ENCODE peak calls at places on chromosomes 16 and 17, in six cellular contexts. S is NCI-H1092 treated with DMSO at 0.1 percent for 48 hours; A is germinal center; Z is Peyer's patch; N is activated CD8-positive, alpha-beta memory T cell treated with anti-CD3 and anti-CD28 coated beads, Interleukin-2, amount 10 ng/mL, durations not matched to agents 7 days and 5 days; K is lower lobe of right lung. D is an unnamed sample.

GRCh38 chr17:2174048-2174447 is 119.1 kb downstream of the HIC1 start:
- DNase-seq in S (no peak), A (no peak), Z (no peak), N (no peak), K (no peak), D (no peak)

GRCh38 chr17:42754782-42755181 is 6.2 kb upstream of the RAMP2 start:
- DNase-seq in S (no peak), A (no peak), Z (no peak), N (no peak), K (no peak), D (no peak)

GRCh38 chr17:56824503-56824902 is 9.2 kb downstream of the C17orf67 start:
- DNase-seq in S (no peak), A (no peak), Z (no peak), N (no peak), K (no peak), D (no peak)

GRCh38 chr16:67277294-67277998 is 1.9 kb upstream of the PLEKHG4 start:
- DNase-seq in S (no peak), A (no peak), Z (no peak), N (no peak), K (no peak), D (peak)

GRCh38 chr17:44065668-44066203 is 735 bp downstream of the LSM12 start:
- DNase-seq in S (no peak), A (peak), Z (no peak), N (peak), K (peak), D (peak)

GRCh38 chr17:82059272-82060000 is 6.2 kb downstream of the DUS1L start:
- DNase-seq in S (no peak), A (no peak), Z (no peak), N (no peak), K (no peak), D (peak)

GRCh38 chr16:1809281-1809801 is 15.8 kb upstream of the IGFALS start:
- DNase-seq in S (no peak), A (no peak), Z (no peak), N (no peak), K (peak), D (peak)

GRCh38 chr17:21017256-21017655 is 25.6 kb downstream of the USP22 start:
- DNase-seq in S (no peak), A (no peak), Z (no peak), N (no peak), K (no peak), D (no peak)

GRCh38 chr16:85602831-85603755 is 10.0 kb upstream of the GSE1 start:
- DNase-seq in S (peak), A (no peak), Z (no peak), N (no peak), K (no peak), D (no peak)

GRCh38 chr17:1325766-1326165 is 46.3 kb downstream of the TRARG1 start:
- DNase-seq in S (no peak), A (no peak), Z (no peak), N (no peak), K (peak), D (no peak)

GRCh38 chr17:68357886-68358285 is 66.6 kb downstream of the ARSG start:
- DNase-seq in S (no peak), A (no peak), Z (no peak), N (no peak), K (no peak), D (no peak)

GRCh38 chr16:31569360-31569717 is 41.6 kb downstream of the AHSP start:
- DNase-seq in S (peak), A (no peak), Z (no peak), N (no peak), K (no peak), D (no peak)

GRCh38 chr17:31314788-31315105 is 893 bp upstream of the EVI2B start:
- DNase-seq in S (no peak), A (no peak), Z (no peak), N (no peak), K (no peak), D (no peak)

GRCh38 chr17:30363715-30364202 is 15.0 kb upstream of the CPD start:
- DNase-seq in S (no peak), A (peak), Z (peak), N (peak), K (no peak), D (peak)

GRCh38 chr17:82874011-82874835 is 34.4 kb upstream of the ZNF750 start:
- DNase-seq in S (no peak), A (no peak), Z (no peak), N (no peak), K (peak), D (peak)

GRCh38 chr17:64067642-64068041 is 47.2 kb upstream of the ICAM2 start:
- DNase-seq in S (no peak), A (no peak), Z (no peak), N (no peak), K (no peak), D (no peak)

GRCh38 chr17:2710804-2711607 is 558 bp downstream of the CLUH start:
- DNase-seq in S (no peak), A (peak), Z (no peak), N (peak), K (peak), D (no peak)

GRCh38 chr17:61157246-61157887 is 242.3 kb upstream of the TBX2 start:
- DNase-seq in S (peak), A (no peak), Z (no peak), N (no peak), K (no peak), D (no peak)

GRCh38 chr17:79791354-79792123 is 5.3 kb downstream of the CBX8 start:
- DNase-seq in S (peak), A (no peak), Z (no peak), N (no peak), K (peak), D (peak)

GRCh38 chr17:82940226-82941020 is 100.6 kb upstream of the ZNF750 start:
- DNase-seq in S (no peak), A (no peak), Z (no peak), N (no peak), K (peak), D (no peak)

GRCh38 chr17:36881323-36881722 is 56.0 kb upstream of the LHX1 start:
- DNase-seq in S (no peak), A (no peak), Z (no peak), N (no peak), K (no peak), D (no peak)

GRCh38 chr16:2022723-2023097 is 3.1 kb downstream of the NPW start:
- DNase-seq in S (no peak), A (no peak), Z (no peak), N (peak), K (no peak), D (no peak)

GRCh38 chr17:8500609-8501008 is 64.9 kb downstream of the NDEL1 start:
- DNase-seq in S (no peak), A (no peak), Z (no peak), N (no peak), K (no peak), D (no peak)

GRCh38 chr16:11707679-11708197 is 34.9 kb downstream of the TXNDC11 start:
- DNase-seq in S (no peak), A (no peak), Z (no peak), N (no peak), K (no peak), D (no peak)

GRCh38 chr17:41836550-41837196 is 641 bp upstream of the NT5C3B start:
- DNase-seq in S (no peak), A (no peak), Z (no peak), N (no peak), K (no peak), D (no peak)

GRCh38 chr17:79804856-79805696 is 8.2 kb upstream of the CBX8 start:
- DNase-seq in S (no peak), A (no peak), Z (no peak), N (no peak), K (no peak), D (no peak)

GRCh38 chr16:6837722-6838121 is 494.9 kb upstream of the RBFOX1 start:
- DNase-seq in S (no peak), A (no peak), Z (no peak), N (no peak), K (no peak), D (no peak)

GRCh38 chr16:81684242-81684837 is 94.8 kb upstream of the PLCG2 start:
- DNase-seq in S (no peak), A (no peak), Z (no peak), N (no peak), K (no peak), D (no peak)

GRCh38 chr17:78599419-78599818 is 22.2 kb upstream of the DNAH17 start:
- DNase-seq in S (no peak), A (no peak), Z (no peak), N (no peak), K (no peak), D (no peak)

GRCh38 chr16:27239906-27240655 is 28.5 kb downstream of the NSMCE1 start:
- DNase-seq in S (no peak), A (no peak), Z (no peak), N (no peak), K (peak), D (no peak)

GRCh38 chr17:8740486-8740885 is 4.2 kb downstream of the CCDC42 start:
- DNase-seq in S (no peak), A (no peak), Z (peak), N (peak), K (no peak), D (no peak)

GRCh38 chr17:60851181-60851580 is 173.5 kb downstream of the BCAS3 start:
- DNase-seq in S (no peak), A (no peak), Z (no peak), N (no peak), K (no peak), D (no peak)

GRCh38 chr17:57143919-57144318 is 58.9 kb downstream of the AKAP1 start:
- DNase-seq in S (no peak), A (no peak), Z (no peak), N (no peak), K (no peak), D (no peak)

GRCh38 chr17:55883112-55883511 is 132.3 kb downstream of the PCTP start:
- DNase-seq in S (no peak), A (no peak), Z (no peak), N (no peak), K (no peak), D (no peak)

GRCh38 chr17:43372273-43372911 is 26.4 kb upstream of the ARL4D start:
- DNase-seq in S (no peak), A (peak), Z (peak), N (no peak), K (no peak), D (no peak)

GRCh38 chr17:65586899-65587298 is 25.5 kb upstream of the AXIN2 start:
- DNase-seq in S (no peak), A (no peak), Z (no peak), N (no peak), K (no peak), D (no peak)

GRCh38 chr16:71883849-71884638 is at the start of gene ZNF821:
- DNase-seq in S (peak), A (peak), Z (peak), N (peak), K (peak), D (peak)

GRCh38 chr17:75364078-75364477 is 41.4 kb downstream of the GRB2 start:
- DNase-seq in S (no peak), A (no peak), Z (no peak), N (no peak), K (no peak), D (no peak)

GRCh38 chr17:49390548-49391324 is 23.9 kb downstream of the PHB1 start:
- DNase-seq in S (no peak), A (peak), Z (peak), N (peak), K (peak), D (peak)

GRCh38 chr17:60941028-60941427 is 263.4 kb downstream of the BCAS3 start:
- DNase-seq in S (no peak), A (no peak), Z (no peak), N (no peak), K (no peak), D (peak)

D was measured in mucosa of descending colon.